ENCODE peak calls at places on chromosomes 6 and 20, in four cellular contexts. L, N, H and V are unnamed samples.

GRCh38 chr20:52446421-52447231 is 255.0 kb upstream of the ZFP64 start:
- DNase-seq in L (peak), N (no peak), H (no peak), V (no peak)

GRCh38 chr6:122788663-122789062 is 395 bp upstream of the SMPDL3A start:
- DNase-seq in L (no peak), N (no peak), H (no peak), V (no peak)

GRCh38 chr6:69867075-69867911 is 937 bp downstream of the COL19A1 start:
- DNase-seq in L (peak), N (peak), H (peak), V (peak)

GRCh38 chr20:52031574-52032303 is 159.8 kb downstream of the ZFP64 start:
- DNase-seq in L (peak), N (peak), H (no peak), V (no peak)

GRCh38 chr6:12034831-12035230 is 22.7 kb downstream of the HIVEP1 start:
- DNase-seq in L (no peak), N (no peak), H (no peak), V (peak)

GRCh38 chr6:154478021-154478651 is 32.3 kb downstream of the CNKSR3 start:
- DNase-seq in L (no peak), N (no peak), H (peak), V (no peak)

GRCh38 chr20:20036756-20037155 is 15.5 kb downstream of the CRNKL1 start:
- DNase-seq in L (no peak), N (no peak), H (no peak), V (no peak)

GRCh38 chr6:2858678-2859324 is 17.1 kb upstream of the SERPINB1 start:
- DNase-seq in L (no peak), N (peak), H (no peak), V (no peak)

GRCh38 chr20:14319704-14320103 is 17.7 kb downstream of the FLRT3 start:
- DNase-seq in L (no peak), N (no peak), H (no peak), V (no peak)

GRCh38 chr20:5003626-5004025 is 2.3 kb upstream of the SLC23A2 start:
- DNase-seq in L (no peak), N (no peak), H (no peak), V (no peak)

GRCh38 chr20:60446273-60447111 is 488.3 kb downstream of the CDH26 start:
- DNase-seq in L (no peak), N (no peak), H (no peak), V (no peak)

GRCh38 chr6:150720774-150721233 is 121.1 kb downstream of the PLEKHG1 start:
- DNase-seq in L (peak), N (peak), H (no peak), V (peak)

GRCh38 chr6:135909737-135910387 is 58.4 kb downstream of the PDE7B start:
- DNase-seq in L (peak), N (peak), H (peak), V (peak)

GRCh38 chr6:32637219-32637880 is at the start of gene HLA-DQA1:
- DNase-seq in L (no peak), N (no peak), H (no peak), V (no peak)

GRCh38 chr6:161082215-161082614 is 90.6 kb downstream of the MAP3K4 start:
- DNase-seq in L (no peak), N (no peak), H (no peak), V (no peak)
- TF ChIP-seq CTCF in L (no peak), N (no peak), H (no peak), V (no peak)

GRCh38 chr6:33967966-33968724 is 164.3 kb upstream of the MLN start:
- DNase-seq in L (no peak), N (peak), H (no peak), V (no peak)
- TF ChIP-seq CTCF in L (peak), N (peak), H (no peak), V (peak)

GRCh38 chr6:35065441-35065800 is 75.7 kb downstream of the TCP11 start:
- DNase-seq in L (no peak), N (no peak), H (no peak), V (no peak)

GRCh38 chr6:35065870-35066269 is 75.3 kb downstream of the TCP11 start:
- DNase-seq in L (no peak), N (no peak), H (no peak), V (no peak)

GRCh38 chr6:35062676-35063574 is 78.2 kb downstream of the TCP11 start:
- DNase-seq in L (no peak), N (no peak), H (no peak), V (no peak)

GRCh38 chr6:35063701-35064507 is 77.2 kb downstream of the TCP11 start:
- DNase-seq in L (peak), N (no peak), H (no peak), V (no peak)

DNA sequence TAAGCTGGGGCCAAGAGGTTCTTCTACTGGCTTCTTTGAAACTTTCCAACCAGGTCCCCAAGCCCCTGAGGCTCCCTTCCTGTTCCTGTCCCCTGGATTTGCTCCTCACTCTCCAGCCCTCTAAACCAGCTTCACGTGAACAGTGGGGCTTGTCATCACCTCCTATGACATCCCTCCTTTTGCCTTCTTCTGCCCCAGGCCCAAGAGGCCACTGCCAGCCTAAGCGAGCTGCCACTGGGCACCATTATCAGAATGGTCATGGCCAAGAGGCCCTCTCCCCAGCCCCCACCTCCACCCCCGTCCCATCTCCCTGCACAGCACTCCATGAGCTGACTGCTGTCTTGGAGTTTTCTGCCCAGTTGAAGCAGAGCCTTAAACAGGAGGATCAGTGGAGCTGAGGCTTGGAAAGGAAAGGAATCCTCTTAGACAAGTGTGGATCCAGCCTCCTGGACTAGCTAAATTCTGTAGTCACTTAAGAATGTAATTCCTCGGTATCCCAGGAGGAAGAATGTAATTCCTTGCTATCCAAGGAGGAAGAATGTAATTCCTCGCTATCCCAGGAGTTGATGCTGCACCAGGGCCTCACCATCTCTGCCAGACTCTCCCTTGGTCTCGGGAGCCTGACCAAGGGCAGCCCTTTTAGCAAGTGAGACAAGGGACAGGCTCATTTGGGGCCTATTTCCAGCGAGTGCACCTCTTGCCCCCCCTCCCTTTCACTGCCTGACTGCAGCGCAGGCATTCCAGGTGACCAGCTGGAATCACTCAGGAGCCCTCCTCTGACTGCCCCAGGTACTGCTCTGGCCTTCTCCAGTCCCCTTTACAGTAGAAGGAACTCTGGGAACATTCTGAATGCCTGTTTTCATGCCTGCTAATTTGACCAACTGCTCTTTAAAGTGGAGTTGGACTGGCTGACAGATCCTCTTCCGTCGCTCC is 76.4 kb downstream of the TCP11 start:
- DNase-seq in L (peak), N (no peak), H (no peak), V (no peak)
- TF ChIP-seq CTCF in L (no peak), N (no peak), H (no peak), V (no peak)

GRCh38 chr6:41443616-41444525 is 102.3 kb upstream of the FOXP4 start:
- DNase-seq in L (peak), N (peak), H (no peak), V (no peak)

GRCh38 chr6:41441598-41442205 is 104.5 kb upstream of the FOXP4 start:
- DNase-seq in L (no peak), N (no peak), H (no peak), V (no peak)

GRCh38 chr6:41445268-41445667 is 100.9 kb upstream of the FOXP4 start:
- DNase-seq in L (peak), N (peak), H (no peak), V (no peak)

GRCh38 chr6:41440958-41441357 is 105.2 kb upstream of the FOXP4 start:
- DNase-seq in L (no peak), N (no peak), H (no peak), V (no peak)

GRCh38 chr6:41442800-41443501 is 103.2 kb upstream of the FOXP4 start:
- DNase-seq in L (peak), N (no peak), H (peak), V (no peak)
- TF ChIP-seq CTCF in L (peak), N (peak), H (peak), V (peak)

GRCh38 chr6:133315811-133316210 is 74.7 kb downstream of the EYA4 start:
- DNase-seq in L (no peak), N (no peak), H (no peak), V (no peak)

GRCh38 chr6:133314951-133315350 is 73.8 kb downstream of the EYA4 start:
- DNase-seq in L (no peak), N (no peak), H (no peak), V (no peak)

GRCh38 chr6:133309579-133309978 is 68.4 kb downstream of the EYA4 start:
- DNase-seq in L (peak), N (no peak), H (no peak), V (peak)

GRCh38 chr6:133312006-133312405 is 70.8 kb downstream of the EYA4 start:
- DNase-seq in L (no peak), N (no peak), H (no peak), V (no peak)

DNA sequence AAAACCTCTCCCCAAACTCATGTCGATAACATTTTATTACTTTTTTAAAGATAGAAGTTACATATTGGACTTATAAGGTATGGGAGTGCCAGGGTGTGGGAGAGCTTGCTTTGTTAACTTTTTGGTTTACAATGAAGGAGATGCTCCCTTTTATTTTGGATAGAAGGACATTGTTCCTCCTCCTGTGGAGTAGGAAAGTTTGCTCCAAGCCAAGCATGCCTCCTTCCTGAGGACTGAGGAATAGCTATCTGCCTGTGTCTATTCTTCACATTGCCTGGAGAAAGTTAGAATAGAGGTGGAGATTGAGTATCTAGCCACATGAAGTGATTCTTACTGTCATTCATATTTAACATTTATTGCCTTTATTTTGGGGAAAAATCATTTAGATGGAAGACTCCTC is 71.9 kb downstream of the EYA4 start:
- DNase-seq in L (no peak), N (peak), H (no peak), V (no peak)
- TF ChIP-seq CTCF in L (no peak), N (no peak), H (no peak), V (no peak)

DNA sequence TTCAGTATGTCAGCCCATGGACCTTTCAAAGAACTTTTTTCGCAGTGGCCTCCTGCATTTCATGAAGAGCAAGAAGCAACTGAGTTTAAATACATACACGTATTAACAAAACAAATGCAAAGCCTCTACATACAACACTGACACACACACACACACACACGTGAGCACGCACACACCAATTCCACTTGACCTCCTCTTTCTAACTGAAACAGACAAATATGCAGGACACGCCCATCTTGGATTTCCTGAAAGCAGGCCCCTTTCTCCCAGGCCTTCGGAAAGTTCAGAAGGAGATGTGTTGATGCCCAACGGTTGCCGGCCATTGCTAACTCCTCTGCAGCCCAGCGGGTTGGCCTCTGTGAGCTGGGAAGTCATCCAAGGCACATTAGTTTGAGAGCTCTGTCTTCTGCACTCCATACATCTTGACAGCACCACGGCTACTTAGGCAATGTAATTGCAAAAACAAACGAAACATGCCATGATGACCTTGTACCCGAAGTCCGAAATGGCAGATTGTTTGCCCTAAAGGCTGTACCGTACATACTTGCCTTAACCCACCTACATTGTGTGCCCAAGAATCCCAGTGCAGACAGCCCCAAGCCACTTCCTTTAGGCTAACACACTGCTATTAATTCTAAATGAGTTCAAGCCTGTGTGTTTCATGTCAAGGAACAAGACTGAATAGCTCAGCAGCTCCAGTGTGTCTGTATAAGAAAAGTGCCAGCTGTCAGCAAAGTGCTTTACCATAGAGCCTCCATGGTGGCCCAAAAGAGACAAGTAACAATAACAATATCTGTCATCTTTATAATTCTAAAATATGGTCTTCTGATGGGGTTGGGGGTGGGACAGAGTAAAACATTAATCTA is 138.8 kb upstream of the RNF217 start:
- DNase-seq in L (peak), N (no peak), H (no peak), V (no peak)
- TF ChIP-seq CTCF in L (no peak), N (no peak), H (no peak), V (no peak)

GRCh38 chr6:44010411-44011349 is 116.6 kb downstream of the MRPL14 start:
- DNase-seq in L (peak), N (no peak), H (no peak), V (peak)
- TF ChIP-seq CTCF in L (no peak), N (no peak), H (no peak), V (no peak)

DNA sequence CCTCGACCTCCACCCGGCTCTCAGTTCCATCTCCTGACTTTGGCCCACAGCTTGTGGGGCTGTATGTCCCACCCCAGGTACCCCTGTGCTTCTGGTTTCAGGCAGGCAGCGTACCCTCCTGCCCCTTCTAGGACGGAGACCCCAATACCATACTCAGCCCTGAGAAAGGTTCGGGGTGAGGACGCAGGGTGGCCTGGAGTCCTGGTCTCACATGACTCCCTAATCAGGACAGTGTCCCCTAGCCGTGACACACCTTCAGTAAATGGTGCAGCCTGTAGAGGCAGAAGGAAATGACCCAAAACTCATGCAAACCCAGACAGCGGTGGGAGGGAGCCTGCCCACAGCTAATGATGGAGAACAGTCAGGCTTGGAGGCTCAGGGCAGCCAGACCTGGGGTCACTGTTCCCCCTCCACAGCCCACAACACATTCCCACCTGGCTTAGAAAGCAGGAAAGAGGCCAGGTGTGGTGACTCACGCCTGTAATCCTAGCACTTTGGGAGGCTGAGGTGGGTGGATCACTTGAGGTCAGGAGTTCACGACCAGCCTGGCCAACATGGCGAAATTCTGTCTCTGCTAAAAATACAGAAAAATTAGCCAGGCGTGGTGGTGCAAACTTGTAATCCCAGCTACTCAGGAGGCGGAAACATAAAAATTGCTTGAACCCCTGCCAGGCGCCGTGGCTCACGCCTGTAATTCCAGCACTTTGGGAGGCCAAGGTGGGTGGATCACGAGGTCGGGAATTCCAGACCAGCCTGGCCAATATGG is 8.8 kb upstream of the HMGA1 start:
- DNase-seq in L (no peak), N (no peak), H (no peak), V (no peak)
- TF ChIP-seq CTCF in L (no peak), N (no peak), H (no peak), V (no peak)

DNA sequence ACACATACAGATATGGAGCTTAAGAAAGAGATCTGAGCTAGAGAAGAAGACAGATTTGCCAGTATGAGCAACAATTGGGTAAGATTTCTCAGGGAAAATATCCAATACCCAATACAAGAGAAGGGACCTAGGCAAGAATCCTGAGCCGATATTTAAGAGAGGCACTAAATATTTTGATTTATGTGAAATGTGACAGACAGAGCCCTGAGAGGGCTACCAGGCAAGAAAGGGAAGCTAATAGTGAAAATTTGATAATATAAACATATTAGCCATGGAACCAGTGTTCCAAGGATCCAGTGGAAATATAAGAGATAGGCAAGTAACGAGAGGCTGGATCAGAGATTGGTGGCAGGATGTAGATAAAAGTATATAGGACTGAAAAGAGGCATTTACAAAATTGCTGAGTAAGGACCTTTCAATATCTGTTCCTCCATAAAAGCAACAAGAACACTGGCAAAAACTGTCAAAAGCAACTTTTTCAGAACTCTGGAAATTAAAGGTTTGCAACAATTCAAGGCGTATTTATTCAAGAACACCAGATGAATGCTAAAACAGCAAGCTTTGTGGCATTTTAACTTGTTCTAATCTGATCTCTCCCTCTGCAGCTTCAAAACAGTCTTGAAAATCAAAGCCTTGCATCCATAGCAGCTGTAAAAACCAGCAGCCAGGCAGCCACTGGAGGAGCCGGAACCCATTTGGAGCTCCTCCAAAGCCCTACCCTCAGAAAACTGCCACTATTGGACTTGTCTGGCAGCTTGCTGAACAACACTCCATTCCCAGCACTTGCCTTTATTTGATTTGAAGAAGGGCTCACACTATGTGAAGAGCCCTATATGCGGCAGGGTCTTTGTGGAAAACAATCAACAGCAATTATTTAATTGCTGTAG is 58.8 kb downstream of the REV3L start:
- DNase-seq in L (peak), N (peak), H (peak), V (peak)
- TF ChIP-seq CTCF in L (no peak), N (no peak), H (no peak), V (no peak)